ENCODE peak calls at places on chromosomes 2 and 18, in five cellular contexts. O is activated B cell treated with CpG ODN at 0.5 μM for 24 hours, N is chondrocyte, L is esophagus squamous epithelium, X is tibial artery. Q is an unnamed sample.

GRCh38 chr2:190511104-190511503 is 23.4 kb downstream of the NEMP2 start:
- DNase-seq in L (no peak), N (no peak), X (no peak), O (no peak), Q (no peak)

GRCh38 chr2:24179683-24180082 is 4.8 kb downstream of the FAM228A start:
- DNase-seq in N (no peak), O (no peak), L (no peak), X (no peak), Q (no peak)

GRCh38 chr2:183248866-183249567 is 124.8 kb downstream of the NUP35 start:
- DNase-seq in O (no peak), X (no peak), N (no peak), L (no peak), Q (no peak)

GRCh38 chr2:196186266-196186980 is 15.0 kb upstream of the STK17B start:
- DNase-seq in L (no peak), O (no peak), N (no peak), X (no peak), Q (no peak)

GRCh38 chr2:190277234-190278112 is 42.2 kb downstream of the HIBCH start:
- DNase-seq in L (no peak), N (no peak), O (no peak), X (no peak), Q (no peak)

GRCh38 chr18:70296289-70296688 is 7.4 kb downstream of the SOCS6 start:
- DNase-seq in N (no peak), X (no peak), O (no peak), L (no peak), Q (no peak)

GRCh38 chr2:26161926-26162325 is 11.0 kb upstream of the GAREM2 start:
- DNase-seq in X (no peak), O (no peak), L (no peak), N (no peak), Q (no peak)

GRCh38 chr2:191679818-191680600 is 2.1 kb downstream of the NABP1 start:
- DNase-seq in N (no peak), L (no peak), O (no peak), X (no peak), Q (no peak)

GRCh38 chr2:23684540-23685176 is 242.3 kb downstream of the ATAD2B start:
- DNase-seq in X (no peak), N (no peak), L (no peak), O (no peak), Q (no peak)

GRCh38 chr2:218281449-218281848 is 10.9 kb downstream of the TMBIM1 start:
- DNase-seq in L (no peak), O (no peak), X (no peak), N (no peak), Q (no peak)

GRCh38 chr2:143428700-143429099 is 299.5 kb downstream of the ARHGAP15 start:
- DNase-seq in X (no peak), O (no peak), N (no peak), L (no peak), Q (no peak)

GRCh38 chr2:235642446-235643107 is 148.7 kb downstream of the AGAP1 start:
- DNase-seq in X (peak; percentile 56), N (no peak), O (no peak), L (no peak), Q (no peak)

GRCh38 chr2:120142528-120143261 is 80.5 kb downstream of the TMEM185B start:
- DNase-seq in X (no peak), L (no peak), O (no peak), N (no peak), Q (no peak)

GRCh38 chr18:10477863-10478260 is 23.4 kb downstream of the APCDD1 start:
- DNase-seq in N (no peak), X (no peak), L (no peak), O (no peak), Q (no peak)

GRCh38 chr2:48496867-48497266 is 33.1 kb upstream of the STON1 start:
- DNase-seq in X (no peak), L (no peak), O (no peak), N (no peak), Q (no peak)

GRCh38 chr18:59651071-59651470 is 46.2 kb downstream of the CCBE1 start:
- DNase-seq in O (no peak), X (no peak), L (no peak), N (no peak), Q (no peak)

GRCh38 chr2:42010743-42011298 is 37.0 kb upstream of the PKDCC start:
- DNase-seq in N (no peak), O (no peak), X (no peak), L (no peak), Q (no peak)

GRCh38 chr2:23803965-23804542 is 122.9 kb downstream of the ATAD2B start:
- DNase-seq in X (no peak), N (no peak), L (no peak), O (no peak), Q (no peak)

GRCh38 chr18:55844373-55844772 is 256.4 kb upstream of the TCF4 start:
- DNase-seq in O (no peak), L (no peak), N (no peak), X (no peak), Q (no peak)

GRCh38 chr2:72386288-72386687 is 238.6 kb upstream of the CYP26B1 start:
- DNase-seq in N (no peak), O (no peak), L (no peak), X (no peak), Q (no peak)

GRCh38 chr2:15943914-15944313 is 3.6 kb downstream of the MYCN start:
- DNase-seq in L (no peak), N (no peak), X (no peak), O (no peak), Q (no peak)

GRCh38 chr2:15942711-15943345 is 2.5 kb downstream of the MYCN start:
- DNase-seq in O (no peak), L (no peak), N (no peak), X (no peak), Q (no peak)

GRCh38 chr2:15941970-15942710 is 1.8 kb downstream of the MYCN start:
- DNase-seq in L (no peak), X (no peak), N (peak; percentile 85), O (no peak), Q (no peak)

GRCh38 chr2:15944325-15945017 is 4.1 kb downstream of the MYCN start:
- DNase-seq in O (no peak), N (no peak), X (no peak), L (no peak), Q (peak; percentile 40)

GRCh38 chr2:15943378-15943851 is 3.1 kb downstream of the MYCN start:
- DNase-seq in X (no peak), N (no peak), L (no peak), O (no peak), Q (peak; percentile 60)
- TF ChIP-seq CTCF in X (no peak), N (peak; percentile 68), L (no peak), O (no peak), Q (peak; percentile 54)

DNA sequence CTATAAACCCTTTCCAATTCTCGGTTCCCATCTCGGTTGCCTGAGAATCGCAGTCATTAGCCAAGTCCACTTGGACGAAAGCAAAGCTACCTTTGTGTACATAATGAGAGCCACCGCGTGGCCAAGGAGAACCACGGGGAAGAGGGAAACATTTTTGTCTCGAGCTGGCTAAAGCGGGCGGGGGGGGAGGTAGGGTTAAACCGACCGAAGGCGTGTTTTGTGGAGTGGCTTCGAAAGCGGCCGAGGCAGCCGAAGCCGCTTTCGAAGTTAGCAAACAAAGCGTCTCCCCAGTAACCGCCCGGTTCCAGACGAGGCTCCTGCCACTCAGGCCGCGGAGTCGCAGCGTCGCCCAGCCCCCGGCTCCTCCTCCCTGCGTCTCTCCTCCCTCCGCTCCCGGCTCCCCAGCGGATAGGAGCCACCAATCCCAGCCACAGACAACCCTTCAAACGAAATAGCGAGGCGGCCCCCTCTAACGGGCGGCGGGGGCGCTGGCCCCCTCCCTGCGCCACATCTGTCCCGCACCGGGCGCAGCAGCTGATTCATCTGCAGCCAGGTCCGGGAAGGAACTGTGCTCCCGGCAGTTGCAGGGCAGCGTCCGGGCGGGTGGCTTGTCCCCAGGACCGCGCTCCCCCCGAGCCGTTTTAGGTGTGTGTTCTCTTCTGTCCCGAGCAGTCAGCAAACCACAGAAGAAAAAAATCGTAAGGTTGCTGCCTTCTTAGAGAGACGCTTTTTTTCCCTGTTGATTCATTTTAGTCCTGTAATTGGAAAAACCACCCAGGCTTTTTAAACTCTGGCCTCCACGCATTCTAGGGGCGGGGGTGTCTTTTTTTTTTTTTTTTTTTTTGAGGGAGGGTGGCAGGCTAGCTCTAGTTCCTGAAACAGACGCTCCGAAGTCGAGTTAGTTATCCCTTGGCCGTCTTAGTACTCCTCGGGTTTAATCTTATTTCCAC is 1.8 kb upstream of the TGIF1 start:
- DNase-seq in X (peak; percentile 96), O (peak; percentile 77), N (peak; percentile 98), L (peak; percentile 49), Q (peak; percentile 67)
- TF ChIP-seq CTCF in X (no peak), O (no peak), N (peak; percentile 49), L (no peak), Q (peak; percentile 3)

DNA sequence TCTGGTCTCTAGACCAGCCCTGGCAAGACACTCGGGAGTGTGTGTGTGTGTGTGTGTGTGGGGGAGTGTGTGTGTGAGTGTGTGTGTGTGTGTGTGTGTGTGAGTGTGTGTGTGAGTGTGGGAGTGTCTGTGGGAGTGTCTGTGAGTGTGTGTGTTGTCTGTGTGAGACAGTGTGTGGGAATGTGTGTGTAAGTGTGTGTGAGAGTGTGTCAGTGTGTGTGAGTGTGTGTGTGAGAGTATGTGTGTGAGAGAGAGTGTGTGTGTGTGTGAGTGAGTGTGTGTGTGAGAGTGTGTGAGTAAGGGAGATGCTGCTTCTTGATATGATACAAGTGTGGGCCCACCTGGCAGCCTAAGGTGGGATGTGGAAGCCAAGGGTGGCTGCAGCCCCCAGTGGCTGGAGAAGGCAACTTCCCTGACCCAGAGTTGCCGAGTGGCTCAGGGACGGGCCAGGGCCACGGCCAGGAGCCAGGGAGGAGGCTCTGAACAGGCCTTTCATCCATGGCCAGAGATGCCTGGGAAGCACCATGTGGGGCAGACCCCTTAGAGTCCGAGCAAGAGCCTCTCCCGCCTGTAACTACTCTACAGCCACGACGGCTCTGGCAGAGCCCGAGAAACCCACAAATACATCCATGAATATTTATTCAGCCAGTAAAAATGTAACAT is 159.3 kb upstream of the MYCN start:
- DNase-seq in X (no peak), L (no peak), N (no peak), O (no peak), Q (no peak)
- TF ChIP-seq CTCF in X (no peak), L (no peak), N (no peak), O (no peak), Q (no peak)

DNA sequence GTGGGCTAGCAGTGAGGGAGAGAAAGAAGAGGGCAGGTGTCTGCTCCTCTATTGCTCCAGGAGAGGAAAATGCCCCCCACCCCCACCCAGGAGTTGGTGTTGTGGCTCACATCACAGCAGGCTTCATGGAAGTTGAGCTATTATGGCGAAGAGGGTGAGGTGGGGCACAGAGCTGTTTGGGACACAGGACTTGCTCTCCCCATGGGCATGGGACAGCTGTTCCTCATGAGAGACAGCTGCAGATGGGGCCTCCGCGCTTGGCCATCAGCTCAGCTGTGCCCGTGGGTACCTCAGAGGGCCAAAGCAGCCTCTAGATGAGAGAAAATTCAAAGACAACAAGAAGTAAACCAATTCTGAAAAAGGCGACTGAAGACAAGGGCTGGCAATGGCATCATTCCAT is 136.3 kb downstream of the BCL2 start:
- DNase-seq in X (no peak), L (no peak), O (no peak), N (no peak), Q (no peak)
- TF ChIP-seq CTCF in X (no peak), L (no peak), O (no peak), N (no peak), Q (no peak)

Q was measured in D721Med.